ENCODE peak calls at places on chromosomes 16 and 17, in four cellular contexts. One of them, this sample, is unnamed.

GRCh38 chr16:23319861-23320615 is 17.9 kb downstream of the SCNN1B start:
- DNase-seq in Peyer's patch: no peak
- DNase-seq in DMS53: no peak
- DNase-seq in tibial nerve: no peak
- DNase-seq in this sample: no peak

GRCh38 chr16:66888647-66889615 is 8.6 kb downstream of the PDP2 start:
- DNase-seq in tibial nerve: no peak
- DNase-seq in DMS53: no peak
- DNase-seq in Peyer's patch: no peak
- DNase-seq in this sample: no peak

GRCh38 chr17:8628609-8629169 is 1.8 kb downstream of the MYH10 start:
- DNase-seq in tibial nerve: no peak
- DNase-seq in DMS53: no peak
- DNase-seq in Peyer's patch: no peak
- DNase-seq in this sample: no peak

GRCh38 chr17:43324205-43324893 is 74.4 kb upstream of the ARL4D start:
- DNase-seq in DMS53: peak
- DNase-seq in Peyer's patch: peak
- DNase-seq in tibial nerve: no peak
- DNase-seq in this sample: no peak

GRCh38 chr16:53090591-53091507 is 36.1 kb downstream of the CHD9 start:
- DNase-seq in Peyer's patch: peak
- DNase-seq in DMS53: no peak
- DNase-seq in tibial nerve: peak
- DNase-seq in this sample: no peak

GRCh38 chr16:72961863-72962262 is 86.1 kb downstream of the ZFHX3 start:
- DNase-seq in DMS53: no peak
- DNase-seq in Peyer's patch: no peak
- DNase-seq in tibial nerve: no peak
- DNase-seq in this sample: peak

GRCh38 chr16:1311738-1312458 is 2.5 kb downstream of the UBE2I start:
- DNase-seq in tibial nerve: no peak
- DNase-seq in Peyer's patch: no peak
- DNase-seq in DMS53: no peak
- DNase-seq in this sample: no peak

GRCh38 chr17:8734876-8735275 is 9.8 kb downstream of the CCDC42 start:
- DNase-seq in tibial nerve: no peak
- DNase-seq in Peyer's patch: no peak
- DNase-seq in DMS53: no peak
- DNase-seq in this sample: no peak

GRCh38 chr17:32388613-32389459 is 38.9 kb downstream of the ZNF207 start:
- DNase-seq in Peyer's patch: no peak
- DNase-seq in tibial nerve: no peak
- DNase-seq in DMS53: no peak
- DNase-seq in this sample: no peak

GRCh38 chr16:9658157-9658556 is 524.1 kb downstream of the GRIN2A start:
- DNase-seq in Peyer's patch: no peak
- DNase-seq in tibial nerve: no peak
- DNase-seq in DMS53: no peak
- DNase-seq in this sample: no peak